ENCODE peak calls at places on chromosome 17, in ten cellular contexts. Y is activated CD4-positive, alpha-beta T cell treated with anti-CD3 and anti-CD28 coated beads, Interleukin-2, amount 50 U/mL, for 24 hours; A is activated CD8-positive, alpha-beta memory T cell treated with anti-CD3 and anti-CD28 coated beads for 48 hours; D is brain microvascular endothelial cell; Z is CD4-positive, alpha-beta T cell; J is retinal pigment epithelial cell; O is hypothalamus; H is foreskin melanocyte; I is OCI-LY7; W is neural progenitor cell. R is an unnamed sample.

GRCh38 chr17:45073414-45074070 is 12.4 kb downstream of the NMT1 start:
- DNase-seq in Y (no peak), A (no peak), D (no peak), Z (no peak), J (no peak), O (no peak), H (no peak), I (no peak), W (no peak), R (no peak)

GRCh38 chr17:8800656-8801055 is 1.5 kb upstream of the MFSD6L start:
- DNase-seq in Y (no peak), A (no peak), D (no peak), Z (no peak), J (no peak), O (no peak), H (no peak), I (no peak), W (no peak), R (no peak)

GRCh38 chr17:64067642-64068041 is 47.2 kb upstream of the ICAM2 start:
- DNase-seq in Y (no peak), A (no peak), D (no peak), Z (no peak), J (no peak), O (no peak), H (no peak), I (no peak), W (no peak), R (no peak)

GRCh38 chr17:78965369-78965982 is 14.2 kb downstream of the LGALS3BP start:
- DNase-seq in Y (no peak), A (no peak), D (no peak), Z (no peak), J (no peak), O (no peak), H (no peak), I (peak), W (no peak), R (no peak)

GRCh38 chr17:33151565-33151964 is 141.5 kb downstream of the ASIC2 start:
- DNase-seq in Y (no peak), A (no peak), D (no peak), Z (no peak), J (no peak), O (no peak), H (no peak), I (no peak), W (no peak), R (no peak)

GRCh38 chr17:63544467-63545301 is 5.6 kb upstream of the DCAF7 start:
- DNase-seq in Y (no peak), A (no peak), D (no peak), Z (no peak), J (no peak), O (no peak), H (no peak), I (no peak), W (no peak), R (no peak)

GRCh38 chr17:33218657-33219298 is 74.3 kb downstream of the ASIC2 start:
- DNase-seq in Y (no peak), A (no peak), D (no peak), Z (no peak), J (no peak), O (no peak), H (no peak), I (no peak), W (no peak), R (no peak)

GRCh38 chr17:6548578-6549330 is 7.6 kb downstream of the PITPNM3 start:
- DNase-seq in Y (no peak), A (no peak), D (no peak), Z (no peak), J (no peak), O (no peak), H (no peak), I (peak), W (no peak), R (no peak)

GRCh38 chr17:77769215-77769614 is 189.3 kb upstream of the TNRC6C start:
- DNase-seq in Y (no peak), A (no peak), D (no peak), Z (no peak), J (no peak), O (no peak), H (no peak), I (no peak), W (no peak), R (no peak)

GRCh38 chr17:57084361-57084801 is 665 bp upstream of the AKAP1 start:
- DNase-seq in Y (no peak), A (no peak), D (no peak), Z (no peak), J (no peak), O (no peak), H (peak), I (no peak), W (no peak), R (no peak)

GRCh38 chr17:9566067-9566466 is 9.6 kb downstream of the STX8 start:
- DNase-seq in Y (no peak), A (no peak), D (no peak), Z (no peak), J (no peak), O (no peak), H (no peak), I (no peak), W (no peak), R (no peak)

GRCh38 chr17:2214047-2214717 is 89.4 kb downstream of the SMG6 start:
- DNase-seq in Y (no peak), A (no peak), D (peak), Z (no peak), J (peak), O (peak), H (peak), I (no peak), W (peak), R (no peak)

GRCh38 chr17:8705427-8705826 is 39.2 kb downstream of the CCDC42 start:
- DNase-seq in Y (no peak), A (no peak), D (no peak), Z (no peak), J (no peak), O (no peak), H (no peak), I (no peak), W (no peak), R (no peak)

GRCh38 chr17:4365628-4366311 is 705 bp downstream of the UBE2G1 start:
- DNase-seq in Y (peak), A (peak), D (no peak), Z (peak), J (no peak), O (peak), H (peak), I (peak), W (peak), R (peak)

GRCh38 chr17:41705271-41705991 is 6.7 kb upstream of the GAST start:
- DNase-seq in Y (no peak), A (no peak), D (no peak), Z (no peak), J (no peak), O (peak), H (no peak), I (no peak), W (peak), R (no peak)

R was measured in T-helper 1 cell.